ENCODE peak calls at places on chromosomes 1 and 21, in nine cellular contexts. E is iPS DF 6.9; X is stomach; S is SJCRH30; Y is CD8-positive, alpha-beta memory T cell; V is tibial nerve; T is dorsolateral prefrontal cortex; K is endodermal cell; C is ascending aorta. Q is an unnamed sample.

GRCh38 chr1:42935313-42935624 is 23.4 kb downstream of the SLC2A1 start:
- DNase-seq in X (peak), E (no peak), V (peak), S (no peak), K (peak), Y (no peak), T (no peak), C (peak), Q (no peak)

GRCh38 chr1:89883030-89883379 is 62.2 kb downstream of the LRRC8D start:
- DNase-seq in S (no peak), V (no peak), X (no peak), K (no peak), T (no peak), C (no peak), E (no peak), Y (no peak), Q (no peak)

GRCh38 chr1:34164510-34165381 is at the start of gene CSMD2:
- DNase-seq in E (no peak), K (peak), X (no peak), T (peak), S (no peak), C (no peak), Y (no peak), V (no peak), Q (peak)

GRCh38 chr1:19310720-19311502 is 1.0 kb downstream of the AKR7A2 start:
- DNase-seq in C (no peak), Y (no peak), T (no peak), V (no peak), S (no peak), K (no peak), X (no peak), E (no peak), Q (peak)

GRCh38 chr1:221827307-221827642 is 85.4 kb upstream of the DUSP10 start:
- DNase-seq in X (no peak), C (no peak), S (no peak), Y (no peak), K (no peak), E (no peak), V (no peak), T (no peak), Q (no peak)

GRCh38 chr1:199322278-199322677 is 683.4 kb downstream of the PTPRC start:
- DNase-seq in X (no peak), Y (no peak), V (no peak), T (no peak), K (peak), E (no peak), S (no peak), C (no peak), Q (no peak)

GRCh38 chr1:6093611-6094010 is 47.9 kb downstream of the KCNAB2 start:
- DNase-seq in E (no peak), C (no peak), T (no peak), K (no peak), X (no peak), V (no peak), S (no peak), Y (no peak), Q (no peak)

GRCh38 chr1:47231314-47232186 is 475 bp downstream of the TAL1 start:
- DNase-seq in Y (peak), E (no peak), K (peak), T (no peak), X (no peak), S (peak), C (no peak), V (no peak), Q (peak)

GRCh38 chr1:5975133-5975880 is 16.9 kb downstream of the NPHP4 start:
- DNase-seq in X (peak), C (no peak), S (peak), E (no peak), V (no peak), Y (peak), T (peak), K (peak), Q (peak)

GRCh38 chr1:202244841-202245261 is 51.3 kb downstream of the LGR6 start:
- DNase-seq in X (no peak), K (peak), E (no peak), S (no peak), T (no peak), Y (no peak), V (no peak), C (peak), Q (no peak)

GRCh38 chr21:42669069-42669468 is 15.6 kb downstream of the PDE9A start:
- DNase-seq in C (no peak), S (peak), K (peak), Y (no peak), X (no peak), V (no peak), E (no peak), T (no peak), Q (no peak)

GRCh38 chr1:37513795-37514349 is 694 bp downstream of the MEAF6 start:
- DNase-seq in E (no peak), Y (peak), T (peak), K (peak), C (no peak), S (peak), X (peak), V (no peak), Q (peak)

GRCh38 chr1:202965441-202965821 is 1.6 kb downstream of the CYB5R1 start:
- DNase-seq in T (no peak), C (no peak), X (peak), S (no peak), E (no peak), V (no peak), K (no peak), Y (no peak), Q (no peak)

GRCh38 chr1:206679738-206680211 is 4.9 kb upstream of the MAPKAPK2 start:
- DNase-seq in T (no peak), V (no peak), E (no peak), Y (no peak), K (no peak), X (no peak), C (no peak), S (no peak), Q (no peak)

GRCh38 chr1:25799758-25800537 is at the start of gene SELENON:
- DNase-seq in K (peak), S (peak), V (no peak), E (no peak), Y (peak), T (no peak), C (peak), X (peak), Q (peak)

GRCh38 chr1:227934476-227935313 is 13.0 kb downstream of the WNT9A start:
- DNase-seq in Y (peak), T (no peak), E (no peak), X (no peak), S (peak), V (no peak), K (no peak), C (no peak), Q (peak)

DNA sequence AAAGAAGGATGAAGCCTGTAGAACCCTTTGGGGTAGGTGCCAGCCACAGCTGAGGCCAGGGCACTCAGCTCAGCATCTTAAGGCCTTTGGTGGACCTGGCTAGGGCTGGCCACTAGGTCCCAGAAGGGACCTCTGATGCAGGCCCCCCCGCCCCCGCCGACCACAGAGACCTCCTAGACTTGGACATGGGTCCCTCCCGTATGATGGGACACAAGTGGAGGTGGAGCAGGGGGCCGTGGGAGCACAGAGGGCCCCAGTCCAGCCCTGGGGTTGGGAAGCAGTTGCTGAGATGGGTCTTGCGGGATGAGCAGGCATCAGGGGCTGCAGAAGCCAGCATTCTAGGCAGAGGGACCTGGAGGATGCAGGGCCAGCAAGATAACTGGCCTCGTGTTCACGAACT is 3.2 kb downstream of the B4GALT2 start:
- DNase-seq in S (no peak), C (no peak), K (no peak), X (no peak), E (no peak), V (no peak), Y (no peak), T (no peak), Q (no peak)
- H3K4me3 ChIP-seq in S (no peak), C (no peak), K (no peak), X (no peak), E (no peak), V (no peak), Y (no peak), T (no peak), Q (no peak)

DNA sequence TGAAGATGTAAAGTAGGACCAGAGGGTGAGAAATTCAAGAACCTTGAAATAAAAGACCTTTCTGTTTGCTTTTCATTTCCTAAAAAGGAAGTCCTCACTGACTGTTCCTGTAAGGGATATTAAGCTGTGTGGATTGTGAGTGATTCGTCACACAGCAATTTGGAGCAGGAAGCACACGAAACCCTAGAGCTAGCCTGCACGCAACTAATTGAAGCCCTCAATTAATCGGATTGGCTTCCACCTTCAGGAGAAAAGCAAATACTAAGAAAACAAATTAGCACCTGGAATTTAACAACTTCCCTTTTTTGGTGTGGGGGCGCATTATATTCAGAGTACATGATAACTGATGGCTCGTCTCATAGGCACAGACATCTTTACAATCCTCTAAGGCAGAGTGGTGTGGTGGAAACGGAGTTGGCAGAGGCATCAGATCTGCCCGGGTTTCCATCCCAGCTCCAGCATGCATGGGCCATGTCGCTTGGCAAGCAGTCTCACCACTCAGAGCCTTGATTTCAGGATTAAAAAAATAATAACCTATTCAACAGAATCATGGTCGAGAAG is 95.2 kb downstream of the KCNJ15 start:
- DNase-seq in Y (no peak), C (peak), V (no peak), E (no peak), T (no peak), K (peak), S (no peak), X (no peak), Q (peak)
- H3K27ac ChIP-seq in Y (no peak), C (peak), V (no peak), E (no peak), T (no peak), K (no peak), S (no peak), X (peak), Q (peak)

GRCh38 chr1:15196807-15197530 is 43.4 kb downstream of the TMEM51 start:
- DNase-seq in E (no peak), C (no peak), X (peak), V (no peak), K (peak), T (no peak), Y (no peak), S (no peak), Q (no peak)
- H3K4me3 ChIP-seq in E (no peak), C (no peak), X (no peak), V (no peak), K (peak), T (no peak), Y (no peak), S (no peak), Q (no peak)

DNA sequence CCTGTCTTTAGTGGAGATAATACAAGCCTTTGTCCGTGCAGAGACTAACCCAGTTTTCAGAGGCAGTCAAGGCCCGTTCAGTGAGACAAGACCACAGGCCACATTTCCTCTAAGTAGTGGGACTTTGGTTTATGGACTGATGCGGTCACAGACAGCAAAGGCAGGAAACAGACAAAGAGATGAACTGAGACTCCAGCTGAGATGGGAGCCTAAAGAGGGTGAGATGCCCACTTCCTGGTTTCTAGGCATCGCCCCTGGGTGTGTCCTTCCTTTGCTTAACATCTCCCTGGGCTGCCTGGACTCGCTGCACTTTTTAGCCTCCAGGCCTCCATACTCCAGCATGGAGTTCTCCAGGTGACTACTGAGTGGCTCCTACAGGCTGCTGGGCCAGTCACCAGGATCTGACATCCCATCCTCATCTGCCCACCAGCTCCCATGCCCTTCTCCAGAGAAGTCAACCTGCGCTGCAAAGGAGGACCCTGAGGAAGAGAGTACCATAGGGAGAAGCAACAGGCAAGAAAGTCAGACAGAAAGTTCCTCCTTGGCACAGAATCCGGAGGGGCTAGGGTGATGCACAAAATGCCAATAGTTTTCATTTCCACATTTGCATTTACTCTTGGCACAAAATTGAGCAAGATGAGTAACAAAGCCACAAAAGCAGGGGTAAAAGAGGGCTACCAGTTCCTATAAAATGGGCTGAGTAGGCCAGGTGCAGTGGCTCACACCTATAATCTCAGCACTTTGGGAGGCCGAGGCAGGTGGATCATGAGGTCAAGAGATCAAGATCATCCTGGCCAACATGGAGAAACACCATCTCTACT is 15.1 kb downstream of the THEMIS2 start:
- DNase-seq in T (no peak), C (no peak), V (no peak), E (no peak), Y (peak), K (no peak), X (no peak), S (no peak), Q (no peak)
- H3K27ac ChIP-seq in T (peak), C (peak), V (peak), E (no peak), Y (no peak), K (no peak), X (peak), S (no peak), Q (no peak)

Q was measured in mesenchymal stem cell.